ENCODE peak calls at places on chromosome 4, in four cellular contexts. One of them, this sample, is unnamed.

GRCh38 chr4:2256781-2257191 is 5.1 kb downstream of the MXD4 start:
- DNase-seq in adipocyte: no peak
- DNase-seq in germinal center: no peak
- DNase-seq in fibroblast of gingiva: no peak
- DNase-seq in this sample: no peak

GRCh38 chr4:10053635-10054453 is 32.5 kb upstream of the SLC2A9 start:
- DNase-seq in adipocyte: no peak
- DNase-seq in germinal center: no peak
- DNase-seq in fibroblast of gingiva: no peak
- DNase-seq in this sample: no peak

GRCh38 chr4:95265814-95266740 is 282.7 kb downstream of the UNC5C start:
- DNase-seq in adipocyte: no peak
- DNase-seq in germinal center: no peak
- DNase-seq in fibroblast of gingiva: no peak
- DNase-seq in this sample: no peak

GRCh38 chr4:121697626-121698025 is 846 bp upstream of the ANXA5 start:
- DNase-seq in adipocyte: no peak
- DNase-seq in germinal center: peak
- DNase-seq in fibroblast of gingiva: no peak
- DNase-seq in this sample: no peak

GRCh38 chr4:76200771-76201224 is 12.8 kb downstream of the SCARB2 start:
- DNase-seq in adipocyte: no peak
- DNase-seq in germinal center: no peak
- DNase-seq in fibroblast of gingiva: no peak
- DNase-seq in this sample: no peak

GRCh38 chr4:140523370-140523856 is 555 bp upstream of the ELMOD2 start:
- DNase-seq in adipocyte: no peak
- DNase-seq in germinal center: peak
- DNase-seq in fibroblast of gingiva: no peak
- DNase-seq in this sample: no peak

GRCh38 chr4:60657802-60658201 is 542.3 kb upstream of the ADGRL3 start:
- DNase-seq in adipocyte: peak
- DNase-seq in germinal center: no peak
- DNase-seq in fibroblast of gingiva: no peak
- DNase-seq in this sample: peak

GRCh38 chr4:89164400-89164799 is 53.1 kb downstream of the TIGD2 start:
- DNase-seq in adipocyte: peak
- DNase-seq in germinal center: no peak
- DNase-seq in fibroblast of gingiva: no peak
- DNase-seq in this sample: no peak

GRCh38 chr4:26763649-26764048 is 97.0 kb upstream of the STIM2 start:
- DNase-seq in adipocyte: no peak
- DNase-seq in germinal center: no peak
- DNase-seq in fibroblast of gingiva: no peak
- DNase-seq in this sample: no peak

GRCh38 chr4:144591401-144591800 is 54.6 kb upstream of the HHIP start:
- DNase-seq in adipocyte: peak
- DNase-seq in germinal center: no peak
- DNase-seq in fibroblast of gingiva: peak
- DNase-seq in this sample: peak

GRCh38 chr4:89305712-89306437 is 1.7 kb downstream of the GPRIN3 start:
- DNase-seq in adipocyte: peak
- DNase-seq in germinal center: no peak
- DNase-seq in fibroblast of gingiva: peak
- DNase-seq in this sample: peak

GRCh38 chr4:183422962-183423653 is 21.3 kb upstream of the CDKN2AIP start:
- DNase-seq in adipocyte: peak
- DNase-seq in germinal center: no peak
- DNase-seq in fibroblast of gingiva: peak
- DNase-seq in this sample: peak

GRCh38 chr4:122616910-122617596 is 3.8 kb downstream of the IL21 start:
- DNase-seq in adipocyte: no peak
- DNase-seq in germinal center: no peak
- DNase-seq in fibroblast of gingiva: no peak
- DNase-seq in this sample: no peak

GRCh38 chr4:53937327-53937726 is 127.1 kb downstream of the CHIC2 start:
- DNase-seq in adipocyte: no peak
- DNase-seq in germinal center: no peak
- DNase-seq in fibroblast of gingiva: no peak
- DNase-seq in this sample: no peak